ENCODE peak calls at places on chromosomes 13 and 19, in nine cellular contexts. L is HCT116, N is SK-N-SH, G is GM23338, V is A549, X is HL-60, Z is K562, H is GM12878, P is HepG2. F is an unnamed sample.

GRCh38 chr19:42303876-42304275 is 1.5 kb upstream of the PAFAH1B3 start:
- DNase-seq in L (no peak), N (no peak), G (no peak), V (no peak), X (no peak), Z (no peak), H (no peak), P (no peak), F (no peak)

GRCh38 chr13:57627663-57628062 is 3.9 kb upstream of the PCDH17 start:
- DNase-seq in L (no peak), N (peak), G (peak), V (peak), X (peak), Z (peak), H (no peak), P (no peak), F (no peak)

GRCh38 chr19:56083668-56084067 is 37.4 kb downstream of the ZNF787 start:
- DNase-seq in L (no peak), N (no peak), G (no peak), V (no peak), X (no peak), Z (peak), H (no peak), P (no peak), F (no peak)

GRCh38 chr13:113178070-113178895 is 19.8 kb downstream of the PROZ start:
- DNase-seq in L (no peak), N (peak), G (no peak), V (no peak), X (no peak), Z (no peak), H (no peak), P (no peak), F (no peak)

GRCh38 chr13:31452525-31452924 is 252.8 kb downstream of the B3GLCT start:
- DNase-seq in L (no peak), N (no peak), G (peak), V (no peak), X (no peak), Z (no peak), H (no peak), P (no peak), F (no peak)

GRCh38 chr19:23343434-23344010 is 51.7 kb downstream of the ZNF91 start:
- DNase-seq in L (no peak), N (no peak), G (no peak), V (no peak), X (no peak), Z (no peak), H (no peak), P (no peak), F (no peak)

GRCh38 chr19:850221-850978 is 1.7 kb upstream of the ELANE start:
- DNase-seq in L (no peak), N (peak), G (peak), V (peak), X (peak), Z (peak), H (no peak), P (no peak), F (no peak)

GRCh38 chr13:101204270-101205011 is 211.9 kb downstream of the NALCN start:
- DNase-seq in L (no peak), N (peak), G (no peak), V (no peak), X (no peak), Z (no peak), H (no peak), P (no peak), F (no peak)

GRCh38 chr19:42284066-42284501 is 15.0 kb downstream of the CIC start:
- DNase-seq in L (no peak), N (peak), G (peak), V (peak), X (no peak), Z (peak), H (no peak), P (no peak), F (no peak)

GRCh38 chr19:51799311-51799997 is 4.5 kb downstream of the FPR3 start:
- DNase-seq in L (no peak), N (peak), G (no peak), V (peak), X (no peak), Z (peak), H (no peak), P (peak), F (no peak)

GRCh38 chr19:19480688-19481087 is 34.7 kb downstream of the TSSK6 start:
- DNase-seq in L (no peak), N (no peak), G (no peak), V (no peak), X (no peak), Z (no peak), H (peak), P (no peak), F (no peak)

GRCh38 chr19:54266133-54266532 is 9.1 kb upstream of the LILRB5 start:
- DNase-seq in L (peak), N (peak), G (peak), V (peak), X (no peak), Z (peak), H (peak), P (peak), F (peak)

GRCh38 chr19:34963531-34964406 is at the start of gene ZNF792:
- DNase-seq in L (peak), N (peak), G (peak), V (peak), X (no peak), Z (peak), H (no peak), P (peak), F (no peak)

GRCh38 chr13:99686944-99687382 is 185.7 kb downstream of the TM9SF2 start:
- DNase-seq in L (no peak), N (no peak), G (peak), V (no peak), X (no peak), Z (peak), H (no peak), P (no peak), F (no peak)

GRCh38 chr13:65966991-65967451 is 1263.1 kb downstream of the PCDH9 start:
- DNase-seq in L (peak), N (peak), G (peak), V (peak), X (peak), Z (peak), H (no peak), P (peak), F (no peak)

GRCh38 chr13:100305398-100305797 is 216.5 kb downstream of the PCCA start:
- DNase-seq in L (no peak), N (no peak), G (no peak), V (no peak), X (no peak), Z (no peak), H (no peak), P (no peak), F (no peak)

GRCh38 chr19:28602675-28603298 is 610.2 kb downstream of the UQCRFS1 start:
- DNase-seq in L (no peak), N (no peak), G (no peak), V (no peak), X (no peak), Z (peak), H (no peak), P (no peak), F (no peak)

GRCh38 chr19:39588066-39588465 is 14.3 kb upstream of the LGALS13 start:
- DNase-seq in L (no peak), N (no peak), G (no peak), V (no peak), X (no peak), Z (no peak), H (no peak), P (no peak), F (no peak)

GRCh38 chr19:43422000-43422688 is 7.5 kb downstream of the TEX101 start:
- DNase-seq in L (no peak), N (no peak), G (no peak), V (no peak), X (no peak), Z (no peak), H (no peak), P (no peak), F (no peak)

GRCh38 chr19:1171755-1172352 is 2.2 kb downstream of the SBNO2 start:
- DNase-seq in L (no peak), N (no peak), G (no peak), V (no peak), X (no peak), Z (no peak), H (no peak), P (no peak), F (no peak)

GRCh38 chr19:1270854-1271527 is 1.9 kb downstream of the CIRBP start:
- DNase-seq in L (no peak), N (no peak), G (no peak), V (no peak), X (peak), Z (no peak), H (no peak), P (no peak), F (no peak)

GRCh38 chr13:48625396-48626076 is 28.2 kb upstream of the CYSLTR2 start:
- DNase-seq in L (no peak), N (no peak), G (no peak), V (no peak), X (no peak), Z (no peak), H (no peak), P (no peak), F (no peak)

GRCh38 chr13:40207110-40207478 is 459.3 kb downstream of the FOXO1 start:
- DNase-seq in L (no peak), N (no peak), G (no peak), V (no peak), X (no peak), Z (no peak), H (peak), P (no peak), F (no peak)

GRCh38 chr13:40200273-40200978 is 466.0 kb downstream of the FOXO1 start:
- DNase-seq in L (no peak), N (no peak), G (no peak), V (no peak), X (no peak), Z (no peak), H (no peak), P (no peak), F (no peak)

GRCh38 chr13:40205771-40206240 is 460.6 kb downstream of the FOXO1 start:
- DNase-seq in L (no peak), N (no peak), G (no peak), V (no peak), X (no peak), Z (no peak), H (no peak), P (no peak), F (no peak)

GRCh38 chr13:40206241-40207109 is 460.0 kb downstream of the FOXO1 start:
- DNase-seq in L (no peak), N (no peak), G (no peak), V (no peak), X (no peak), Z (no peak), H (peak), P (no peak), F (no peak)

GRCh38 chr13:40204246-40204645 is 462.2 kb downstream of the FOXO1 start:
- DNase-seq in L (no peak), N (no peak), G (no peak), V (no peak), X (no peak), Z (no peak), H (no peak), P (no peak), F (no peak)
- TF ChIP-seq REST in L (no peak), N (no peak), G (no peak), V (no peak), X (no peak), Z (no peak), H (no peak), P (no peak), F (no peak)

GRCh38 chr13:28964052-28964451 is 143.9 kb downstream of the MTUS2 start:
- DNase-seq in L (no peak), N (no peak), G (no peak), V (no peak), X (no peak), Z (no peak), H (no peak), P (no peak), F (no peak)

DNA sequence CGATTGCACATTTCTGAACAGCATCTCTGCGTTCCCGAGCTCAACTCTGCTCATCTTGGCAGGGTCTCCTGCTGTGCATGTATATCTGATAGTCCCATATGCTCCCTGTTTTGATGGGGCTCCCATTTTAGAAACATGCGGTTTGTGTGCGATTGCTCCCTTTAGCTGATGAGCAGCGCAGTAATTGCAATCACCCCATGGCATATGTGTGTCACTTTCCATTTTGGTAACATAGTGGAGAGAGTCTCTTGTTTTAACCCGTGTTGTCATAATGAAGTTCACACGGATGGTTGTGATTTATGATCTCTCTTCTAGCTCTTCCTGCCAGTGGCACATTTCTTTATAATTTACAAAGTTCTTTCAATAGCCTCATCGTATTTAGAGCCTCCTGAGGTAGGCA is 144.7 kb downstream of the MTUS2 start:
- DNase-seq in L (no peak), N (no peak), G (no peak), V (no peak), X (no peak), Z (no peak), H (no peak), P (no peak), F (no peak)
- H3K27ac ChIP-seq in L (no peak), N (no peak), G (no peak), V (no peak), X (no peak), Z (no peak), H (no peak), P (no peak), F (no peak)

DNA sequence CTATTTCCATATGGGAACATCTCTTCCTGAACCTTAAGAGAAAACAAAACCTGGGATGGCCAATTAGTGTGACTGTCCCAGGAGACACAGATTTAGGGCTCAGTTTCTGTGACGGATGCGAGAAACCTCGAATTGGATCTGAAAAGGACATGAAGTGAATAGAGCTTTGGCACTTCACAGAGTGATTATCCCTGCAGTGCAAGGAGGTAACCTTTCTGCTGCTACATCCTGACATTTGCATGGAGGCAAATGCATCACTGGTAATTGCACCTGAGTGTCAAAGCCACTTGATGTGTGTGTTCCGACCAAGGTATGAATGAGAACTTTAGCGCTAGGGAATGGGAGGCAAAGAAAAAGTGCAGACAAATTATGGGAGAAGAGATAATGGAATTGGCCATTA is 442.3 kb upstream of the KLF12 start:
- DNase-seq in L (no peak), N (no peak), G (no peak), V (no peak), X (no peak), Z (no peak), H (no peak), P (no peak), F (no peak)
- TF ChIP-seq REST in L (no peak), N (no peak), G (no peak), V (no peak), X (no peak), Z (no peak), H (no peak), P (no peak), F (no peak)

GRCh38 chr19:36150586-36150985 is 1.7 kb downstream of the COX7A1 start:
- DNase-seq in L (no peak), N (no peak), G (no peak), V (no peak), X (no peak), Z (no peak), H (no peak), P (no peak), F (no peak)
- H3K27ac ChIP-seq in L (no peak), N (no peak), G (no peak), V (no peak), X (no peak), Z (no peak), H (no peak), P (no peak), F (no peak)

F was measured in Panc1.